ENCODE peak calls at places on chromosomes 12 and 14, in ten cellular contexts. One of them, this sample, is unnamed.

GRCh38 chr12:13362260-13362841 is 165.8 kb downstream of the EMP1 start:
- DNase-seq in cerebellar cortex: peak; percentile 64
- DNase-seq in lower leg skin: no peak
- DNase-seq in activated CD4-positive, CD25-positive, alpha-beta regulatory T cell treated with anti-CD3 and anti-CD28 coated beads, Interleukin-2, amount 50 U/mL, for 16 hours: no peak
- DNase-seq in right atrium auricular region: no peak
- DNase-seq in stimulated activated CD8-positive, alpha-beta memory T cell treated with anti-CD3 and anti-CD28 coated beads, Interleukin-4, amount 100 ng/mL, for 4 hours: no peak
- DNase-seq in activated gamma-delta T cell: no peak
- DNase-seq in NCI-H748 treated with DMSO at 0.1 percent for 48 hours: peak; percentile 23
- DNase-seq in H7: peak; percentile 68
- DNase-seq in substantia nigra: peak; percentile 8
- DNase-seq in this sample: peak; percentile 42

GRCh38 chr12:115070313-115070712 is 386.3 kb upstream of the TBX3 start:
- DNase-seq in cerebellar cortex: no peak
- DNase-seq in lower leg skin: no peak
- DNase-seq in activated CD4-positive, CD25-positive, alpha-beta regulatory T cell treated with anti-CD3 and anti-CD28 coated beads, Interleukin-2, amount 50 U/mL, for 16 hours: no peak
- DNase-seq in right atrium auricular region: no peak
- DNase-seq in stimulated activated CD8-positive, alpha-beta memory T cell treated with anti-CD3 and anti-CD28 coated beads, Interleukin-4, amount 100 ng/mL, for 4 hours: no peak
- DNase-seq in activated gamma-delta T cell: no peak
- DNase-seq in NCI-H748 treated with DMSO at 0.1 percent for 48 hours: no peak
- DNase-seq in H7: no peak
- DNase-seq in substantia nigra: no peak
- DNase-seq in this sample: no peak

GRCh38 chr12:40222247-40222646 is 2.5 kb upstream of the LRRK2 start:
- DNase-seq in cerebellar cortex: no peak
- DNase-seq in lower leg skin: no peak
- DNase-seq in activated CD4-positive, CD25-positive, alpha-beta regulatory T cell treated with anti-CD3 and anti-CD28 coated beads, Interleukin-2, amount 50 U/mL, for 16 hours: no peak
- DNase-seq in right atrium auricular region: no peak
- DNase-seq in stimulated activated CD8-positive, alpha-beta memory T cell treated with anti-CD3 and anti-CD28 coated beads, Interleukin-4, amount 100 ng/mL, for 4 hours: no peak
- DNase-seq in activated gamma-delta T cell: no peak
- DNase-seq in NCI-H748 treated with DMSO at 0.1 percent for 48 hours: no peak
- DNase-seq in H7: no peak
- DNase-seq in substantia nigra: no peak
- DNase-seq in this sample: no peak

GRCh38 chr12:1885605-1886245 is 32.7 kb downstream of the CACNA2D4 start:
- DNase-seq in cerebellar cortex: no peak
- DNase-seq in lower leg skin: no peak
- DNase-seq in activated CD4-positive, CD25-positive, alpha-beta regulatory T cell treated with anti-CD3 and anti-CD28 coated beads, Interleukin-2, amount 50 U/mL, for 16 hours: no peak
- DNase-seq in right atrium auricular region: peak; percentile 23
- DNase-seq in stimulated activated CD8-positive, alpha-beta memory T cell treated with anti-CD3 and anti-CD28 coated beads, Interleukin-4, amount 100 ng/mL, for 4 hours: no peak
- DNase-seq in activated gamma-delta T cell: no peak
- DNase-seq in NCI-H748 treated with DMSO at 0.1 percent for 48 hours: no peak
- DNase-seq in H7: no peak
- DNase-seq in substantia nigra: no peak
- DNase-seq in this sample: no peak

GRCh38 chr12:92144631-92145480 is 790 bp downstream of the BTG1 start:
- DNase-seq in cerebellar cortex: peak; percentile 36
- DNase-seq in lower leg skin: peak; percentile 49
- DNase-seq in activated CD4-positive, CD25-positive, alpha-beta regulatory T cell treated with anti-CD3 and anti-CD28 coated beads, Interleukin-2, amount 50 U/mL, for 16 hours: peak; percentile 23
- DNase-seq in right atrium auricular region: peak; percentile 78
- DNase-seq in stimulated activated CD8-positive, alpha-beta memory T cell treated with anti-CD3 and anti-CD28 coated beads, Interleukin-4, amount 100 ng/mL, for 4 hours: peak; percentile 28
- DNase-seq in activated gamma-delta T cell: peak; percentile 34
- DNase-seq in NCI-H748 treated with DMSO at 0.1 percent for 48 hours: peak; percentile 96
- DNase-seq in H7: peak; percentile 45
- DNase-seq in substantia nigra: peak; percentile 46
- DNase-seq in this sample: peak; percentile 83

GRCh38 chr12:123576611-123577010 is 7.7 kb upstream of the TMED2 start:
- DNase-seq in cerebellar cortex: no peak
- DNase-seq in lower leg skin: no peak
- DNase-seq in activated CD4-positive, CD25-positive, alpha-beta regulatory T cell treated with anti-CD3 and anti-CD28 coated beads, Interleukin-2, amount 50 U/mL, for 16 hours: no peak
- DNase-seq in right atrium auricular region: no peak
- DNase-seq in stimulated activated CD8-positive, alpha-beta memory T cell treated with anti-CD3 and anti-CD28 coated beads, Interleukin-4, amount 100 ng/mL, for 4 hours: no peak
- DNase-seq in activated gamma-delta T cell: no peak
- DNase-seq in NCI-H748 treated with DMSO at 0.1 percent for 48 hours: no peak
- DNase-seq in H7: no peak
- DNase-seq in substantia nigra: no peak
- DNase-seq in this sample: no peak

GRCh38 chr12:125069616-125070015 is 4.4 kb downstream of the AACS start:
- DNase-seq in cerebellar cortex: peak; percentile 68
- DNase-seq in lower leg skin: no peak
- DNase-seq in activated CD4-positive, CD25-positive, alpha-beta regulatory T cell treated with anti-CD3 and anti-CD28 coated beads, Interleukin-2, amount 50 U/mL, for 16 hours: no peak
- DNase-seq in right atrium auricular region: no peak
- DNase-seq in stimulated activated CD8-positive, alpha-beta memory T cell treated with anti-CD3 and anti-CD28 coated beads, Interleukin-4, amount 100 ng/mL, for 4 hours: no peak
- DNase-seq in activated gamma-delta T cell: no peak
- DNase-seq in NCI-H748 treated with DMSO at 0.1 percent for 48 hours: no peak
- DNase-seq in H7: no peak
- DNase-seq in substantia nigra: no peak
- DNase-seq in this sample: no peak

GRCh38 chr12:47078733-47079364 is 572 bp upstream of the PCED1B start:
- DNase-seq in cerebellar cortex: no peak
- DNase-seq in lower leg skin: no peak
- DNase-seq in activated CD4-positive, CD25-positive, alpha-beta regulatory T cell treated with anti-CD3 and anti-CD28 coated beads, Interleukin-2, amount 50 U/mL, for 16 hours: no peak
- DNase-seq in right atrium auricular region: peak; percentile 64
- DNase-seq in stimulated activated CD8-positive, alpha-beta memory T cell treated with anti-CD3 and anti-CD28 coated beads, Interleukin-4, amount 100 ng/mL, for 4 hours: no peak
- DNase-seq in activated gamma-delta T cell: no peak
- DNase-seq in NCI-H748 treated with DMSO at 0.1 percent for 48 hours: peak; percentile 53
- DNase-seq in H7: peak; percentile 22
- DNase-seq in substantia nigra: no peak
- DNase-seq in this sample: no peak

GRCh38 chr12:116928504-116928903 is 17.8 kb downstream of the FBXW8 start:
- DNase-seq in cerebellar cortex: no peak
- DNase-seq in lower leg skin: no peak
- DNase-seq in activated CD4-positive, CD25-positive, alpha-beta regulatory T cell treated with anti-CD3 and anti-CD28 coated beads, Interleukin-2, amount 50 U/mL, for 16 hours: no peak
- DNase-seq in right atrium auricular region: no peak
- DNase-seq in stimulated activated CD8-positive, alpha-beta memory T cell treated with anti-CD3 and anti-CD28 coated beads, Interleukin-4, amount 100 ng/mL, for 4 hours: no peak
- DNase-seq in activated gamma-delta T cell: no peak
- DNase-seq in NCI-H748 treated with DMSO at 0.1 percent for 48 hours: no peak
- DNase-seq in H7: no peak
- DNase-seq in substantia nigra: no peak
- DNase-seq in this sample: no peak

GRCh38 chr12:23931176-23931575 is 18.3 kb downstream of the SOX5 start:
- DNase-seq in cerebellar cortex: no peak
- DNase-seq in lower leg skin: no peak
- DNase-seq in activated CD4-positive, CD25-positive, alpha-beta regulatory T cell treated with anti-CD3 and anti-CD28 coated beads, Interleukin-2, amount 50 U/mL, for 16 hours: no peak
- DNase-seq in right atrium auricular region: no peak
- DNase-seq in stimulated activated CD8-positive, alpha-beta memory T cell treated with anti-CD3 and anti-CD28 coated beads, Interleukin-4, amount 100 ng/mL, for 4 hours: no peak
- DNase-seq in activated gamma-delta T cell: no peak
- DNase-seq in NCI-H748 treated with DMSO at 0.1 percent for 48 hours: no peak
- DNase-seq in H7: no peak
- DNase-seq in substantia nigra: no peak
- DNase-seq in this sample: no peak

GRCh38 chr12:103877934-103878510 is 37.0 kb upstream of the NT5DC3 start:
- DNase-seq in cerebellar cortex: peak; percentile 70
- DNase-seq in lower leg skin: no peak
- DNase-seq in activated CD4-positive, CD25-positive, alpha-beta regulatory T cell treated with anti-CD3 and anti-CD28 coated beads, Interleukin-2, amount 50 U/mL, for 16 hours: peak; percentile 40
- DNase-seq in right atrium auricular region: no peak
- DNase-seq in stimulated activated CD8-positive, alpha-beta memory T cell treated with anti-CD3 and anti-CD28 coated beads, Interleukin-4, amount 100 ng/mL, for 4 hours: peak; percentile 18
- DNase-seq in activated gamma-delta T cell: no peak
- DNase-seq in NCI-H748 treated with DMSO at 0.1 percent for 48 hours: peak; percentile 75
- DNase-seq in H7: peak; percentile 68
- DNase-seq in substantia nigra: no peak
- DNase-seq in this sample: peak; percentile 73

GRCh38 chr14:105257464-105257863 is 9.1 kb downstream of the BTBD6 start:
- DNase-seq in cerebellar cortex: no peak
- DNase-seq in lower leg skin: no peak
- DNase-seq in activated CD4-positive, CD25-positive, alpha-beta regulatory T cell treated with anti-CD3 and anti-CD28 coated beads, Interleukin-2, amount 50 U/mL, for 16 hours: no peak
- DNase-seq in right atrium auricular region: no peak
- DNase-seq in stimulated activated CD8-positive, alpha-beta memory T cell treated with anti-CD3 and anti-CD28 coated beads, Interleukin-4, amount 100 ng/mL, for 4 hours: no peak
- DNase-seq in activated gamma-delta T cell: no peak
- DNase-seq in NCI-H748 treated with DMSO at 0.1 percent for 48 hours: no peak
- DNase-seq in H7: no peak
- DNase-seq in substantia nigra: no peak
- DNase-seq in this sample: no peak

GRCh38 chr12:131249291-131250027 is 295.8 kb downstream of the ADGRD1 start:
- DNase-seq in cerebellar cortex: no peak
- DNase-seq in lower leg skin: peak; percentile 79
- DNase-seq in activated CD4-positive, CD25-positive, alpha-beta regulatory T cell treated with anti-CD3 and anti-CD28 coated beads, Interleukin-2, amount 50 U/mL, for 16 hours: no peak
- DNase-seq in right atrium auricular region: no peak
- DNase-seq in stimulated activated CD8-positive, alpha-beta memory T cell treated with anti-CD3 and anti-CD28 coated beads, Interleukin-4, amount 100 ng/mL, for 4 hours: no peak
- DNase-seq in activated gamma-delta T cell: no peak
- DNase-seq in NCI-H748 treated with DMSO at 0.1 percent for 48 hours: no peak
- DNase-seq in H7: no peak
- DNase-seq in substantia nigra: no peak
- DNase-seq in this sample: no peak

This sample was measured in COR-L47.